ENCODE peak calls at places on chromosomes 3 and 15, in four cellular contexts. O is T-helper 17 cell, E is midbrain, N is fibroblast of mammary gland. H is an unnamed sample.

GRCh38 chr3:48784426-48785120 is 63.1 kb downstream of the PRKAR2A start:
- DNase-seq in N (peak; percentile 56), O (no peak), E (no peak), H (no peak)

GRCh38 chr3:177973241-177973840 is 562.9 kb upstream of the KCNMB2 start:
- DNase-seq in E (no peak), O (no peak), N (peak; percentile 43), H (no peak)

GRCh38 chr3:50319181-50319871 is 3.2 kb downstream of the HYAL2 start:
- DNase-seq in O (no peak), E (no peak), N (no peak), H (no peak)

GRCh38 chr3:182239316-182239715 is 527.6 kb downstream of the SOX2 start:
- DNase-seq in N (no peak), E (no peak), O (no peak), H (no peak)

GRCh38 chr3:71067977-71068376 is 515.6 kb downstream of the FOXP1 start:
- DNase-seq in N (no peak), O (no peak), E (no peak), H (no peak)

GRCh38 chr3:157312366-157312745 is 124.3 kb upstream of the PTX3 start:
- DNase-seq in E (no peak), O (no peak), N (no peak), H (no peak)

GRCh38 chr3:127848131-127849129 is 26.1 kb upstream of the MGLL start:
- DNase-seq in O (no peak), N (peak; percentile 17), E (peak; percentile 81), H (no peak)

GRCh38 chr15:58521293-58521991 is 89.7 kb downstream of the LIPC start:
- DNase-seq in N (peak; percentile 58), E (no peak), O (no peak), H (no peak)

GRCh38 chr3:108159865-108160264 is 62.4 kb downstream of the IFT57 start:
- DNase-seq in E (no peak), N (peak; percentile 75), O (no peak), H (no peak)

GRCh38 chr3:187973977-187974856 is 179.7 kb upstream of the LPP start:
- DNase-seq in O (no peak), N (no peak), E (no peak), H (peak; percentile 10)

GRCh38 chr3:51099794-51100542 is 285.1 kb upstream of the MANF start:
- DNase-seq in O (no peak), E (peak; percentile 4), N (peak; percentile 58), H (no peak)

GRCh38 chr3:155871746-155872158 is 1.3 kb downstream of the GMPS start:
- DNase-seq in N (no peak), E (peak; percentile 54), O (no peak), H (no peak)

GRCh38 chr15:96807361-96807760 is 476.9 kb downstream of the NR2F2 start:
- DNase-seq in E (no peak), N (no peak), O (no peak), H (no peak)

GRCh38 chr3:194867270-194867983 is 181.7 kb downstream of the FAM43A start:
- DNase-seq in N (peak; percentile 23), E (no peak), O (no peak), H (no peak)

GRCh38 chr15:58221591-58222241 is 83.5 kb downstream of the AQP9 start:
- DNase-seq in E (no peak), O (no peak), N (peak; percentile 58), H (no peak)

GRCh38 chr3:67037615-67038014 is 39.5 kb downstream of the KBTBD8 start:
- DNase-seq in E (no peak), N (peak; percentile 17), O (no peak), H (no peak)

GRCh38 chr15:57554063-57554820 is 37.5 kb upstream of the MYZAP start:
- DNase-seq in N (no peak), E (peak; percentile 48), O (no peak), H (no peak)

GRCh38 chr15:80514071-80514780 is 110.0 kb downstream of the ARNT2 start:
- DNase-seq in O (no peak), N (peak; percentile 93), E (no peak), H (no peak)

GRCh38 chr3:149342413-149343340 is 9.2 kb upstream of the TM4SF18 start:
- DNase-seq in N (peak; percentile 88), O (no peak), E (no peak), H (no peak)

GRCh38 chr3:87333393-87333892 is 57.1 kb upstream of the POU1F1 start:
- DNase-seq in O (no peak), N (peak; percentile 48), E (no peak), H (no peak)

H was measured in stimulated activated CD4-positive, alpha-beta T cell treated with anti-CD3 and anti-CD28 coated beads, Interleukin-4, amount 100 ng/mL, for 1 hour.